ENCODE peak calls at places on chromosome 1, in eight cellular contexts. W is cardiac muscle cell; H is heart left ventricle; P is cardiac fibroblast; U is AG04449; A is HCT116; O is CD8-positive, alpha-beta T cell; T is neural crest cell. F is an unnamed sample.
A peak's percentile ranks its signal among the peaks of the same experiment; 100 is the strongest.

GRCh38 chr1:52119722-52120121 is 22.2 kb upstream of the ZFYVE9 start:
- DNase-seq in W (no peak), H (no peak), P (no peak), U (no peak), A (no peak), O (no peak), T (no peak), F (no peak)

GRCh38 chr1:19688041-19688842 is 23.6 kb downstream of the HTR6 start:
- DNase-seq in W (no peak), H (no peak), P (no peak), U (no peak), A (no peak), O (peak; percentile 34), T (no peak), F (no peak)

GRCh38 chr1:174090476-174090875 is 68.3 kb upstream of the RC3H1 start:
- DNase-seq in W (no peak), H (no peak), P (no peak), U (no peak), A (no peak), O (no peak), T (no peak), F (no peak)

GRCh38 chr1:111813440-111814304 is 58.0 kb downstream of the DDX20 start:
- DNase-seq in W (no peak), H (no peak), P (no peak), U (no peak), A (no peak), O (no peak), T (no peak), F (no peak)

GRCh38 chr1:105793541-105794146 is 1262.8 kb upstream of the PRMT6 start:
- DNase-seq in W (peak; percentile 78), H (no peak), P (peak; percentile 41), U (no peak), A (no peak), O (no peak), T (peak; percentile 61), F (no peak)

GRCh38 chr1:3858231-3858981 is 1.1 kb downstream of the DFFB start:
- DNase-seq in W (peak; percentile 17), H (no peak), P (peak; percentile 22), U (no peak), A (no peak), O (no peak), T (no peak), F (no peak)

GRCh38 chr1:96533820-96534219 is 187.8 kb upstream of the PTBP2 start:
- DNase-seq in W (no peak), H (no peak), P (no peak), U (no peak), A (no peak), O (no peak), T (no peak), F (no peak)

GRCh38 chr1:192580351-192580962 is 4.9 kb downstream of the RGS1 start:
- DNase-seq in W (peak; percentile 23), H (no peak), P (peak; percentile 82), U (no peak), A (peak; percentile 42), O (no peak), T (no peak), F (no peak)

GRCh38 chr1:10692401-10693021 is 103.9 kb downstream of the CASZ1 start:
- DNase-seq in W (peak; percentile 63), H (no peak), P (no peak), U (no peak), A (peak; percentile 19), O (peak; percentile 56), T (no peak), F (no peak)

GRCh38 chr1:19743180-19743579 is 56.5 kb downstream of the TMCO4 start:
- DNase-seq in W (no peak), H (no peak), P (no peak), U (no peak), A (no peak), O (no peak), T (no peak), F (no peak)

GRCh38 chr1:22832414-22832786 is 121.8 kb downstream of the EPHB2 start:
- DNase-seq in W (no peak), H (no peak), P (peak; percentile 72), U (no peak), A (peak; percentile 80), O (no peak), T (no peak), F (no peak)

GRCh38 chr1:13749543-13750307 is 49.7 kb downstream of the PRDM2 start:
- DNase-seq in W (peak; percentile 68), H (peak; percentile 65), P (peak; percentile 62), U (no peak), A (no peak), O (peak; percentile 18), T (peak; percentile 48), F (peak; percentile 74)

GRCh38 chr1:63943393-63943792 is 169.6 kb downstream of the ROR1 start:
- DNase-seq in W (no peak), H (no peak), P (no peak), U (no peak), A (no peak), O (no peak), T (no peak), F (no peak)

GRCh38 chr1:243325305-243325890 is 69.6 kb downstream of the SDCCAG8 start:
- DNase-seq in W (peak; percentile 55), H (no peak), P (peak; percentile 85), U (peak; percentile 49), A (peak; percentile 38), O (no peak), T (peak; percentile 26), F (no peak)

GRCh38 chr1:116879478-116880133 is 30.1 kb upstream of the PTGFRN start:
- DNase-seq in W (no peak), H (no peak), P (no peak), U (no peak), A (no peak), O (no peak), T (no peak), F (no peak)

GRCh38 chr1:64653466-64653865 is 91.4 kb upstream of the RAVER2 start:
- DNase-seq in W (no peak), H (no peak), P (no peak), U (no peak), A (no peak), O (no peak), T (no peak), F (no peak)

DNA sequence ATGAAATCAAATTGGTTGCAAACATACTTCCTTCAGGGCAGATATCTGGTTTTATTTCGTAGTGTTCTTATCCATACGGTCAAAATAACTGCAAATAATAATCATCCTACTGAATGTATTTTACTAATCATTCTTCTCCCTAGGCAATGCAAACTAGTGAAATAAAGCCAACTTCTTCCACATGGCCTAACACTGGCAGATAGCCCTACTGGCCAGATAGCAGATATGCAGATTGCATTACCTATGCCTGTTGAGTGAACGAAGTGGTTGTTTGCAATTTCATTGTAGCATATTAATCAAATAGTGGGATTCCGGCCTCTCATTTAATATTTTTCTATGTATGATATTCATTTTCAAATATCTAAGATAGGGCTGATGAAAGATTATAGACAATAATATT is 116.2 kb downstream of the CENPF start:
- DNase-seq in W (no peak), H (no peak), P (no peak), U (no peak), A (no peak), O (no peak), T (no peak), F (no peak)
- TF ChIP-seq CTCF in W (no peak), H (no peak), P (peak; percentile 18), U (no peak), A (peak; percentile 39), O (no peak), T (no peak), F (peak; percentile 48)

GRCh38 chr1:103267893-103268292 is 159.6 kb upstream of the COL11A1 start:
- DNase-seq in W (no peak), H (no peak), P (no peak), U (no peak), A (no peak), O (no peak), T (no peak), F (no peak)
- TF ChIP-seq CTCF in W (no peak), H (no peak), P (peak; percentile 22), U (no peak), A (peak; percentile 37), O (no peak), T (peak; percentile 38), F (peak; percentile 34)

GRCh38 chr1:155052412-155053400 is 1.6 kb downstream of the ADAM15 start:
- DNase-seq in W (no peak), H (peak; percentile 85), P (no peak), U (no peak), A (no peak), O (no peak), T (no peak), F (no peak)
- TF ChIP-seq CTCF in W (peak; percentile 24), H (no peak), P (peak; percentile 36), U (peak; percentile 39), A (peak; percentile 68), O (no peak), T (peak; percentile 17), F (no peak)

GRCh38 chr1:8662380-8663072 is 154.9 kb downstream of the RERE start:
- DNase-seq in W (no peak), H (no peak), P (no peak), U (no peak), A (no peak), O (no peak), T (no peak), F (no peak)
- TF ChIP-seq CTCF in W (no peak), H (no peak), P (no peak), U (no peak), A (no peak), O (no peak), T (no peak), F (no peak)

GRCh38 chr1:27318137-27318536 is 3.8 kb upstream of the TMEM222 start:
- DNase-seq in W (no peak), H (no peak), P (no peak), U (no peak), A (no peak), O (no peak), T (no peak), F (no peak)

GRCh38 chr1:27322569-27323116 is 680 bp downstream of the TMEM222 start:
- DNase-seq in W (no peak), H (no peak), P (no peak), U (no peak), A (no peak), O (no peak), T (no peak), F (no peak)

GRCh38 chr1:27325286-27325685 is 3.3 kb downstream of the TMEM222 start:
- DNase-seq in W (no peak), H (no peak), P (no peak), U (no peak), A (no peak), O (no peak), T (no peak), F (no peak)

GRCh38 chr1:27318596-27318995 is 3.4 kb upstream of the TMEM222 start:
- DNase-seq in W (peak; percentile 59), H (no peak), P (no peak), U (no peak), A (no peak), O (no peak), T (no peak), F (no peak)

DNA sequence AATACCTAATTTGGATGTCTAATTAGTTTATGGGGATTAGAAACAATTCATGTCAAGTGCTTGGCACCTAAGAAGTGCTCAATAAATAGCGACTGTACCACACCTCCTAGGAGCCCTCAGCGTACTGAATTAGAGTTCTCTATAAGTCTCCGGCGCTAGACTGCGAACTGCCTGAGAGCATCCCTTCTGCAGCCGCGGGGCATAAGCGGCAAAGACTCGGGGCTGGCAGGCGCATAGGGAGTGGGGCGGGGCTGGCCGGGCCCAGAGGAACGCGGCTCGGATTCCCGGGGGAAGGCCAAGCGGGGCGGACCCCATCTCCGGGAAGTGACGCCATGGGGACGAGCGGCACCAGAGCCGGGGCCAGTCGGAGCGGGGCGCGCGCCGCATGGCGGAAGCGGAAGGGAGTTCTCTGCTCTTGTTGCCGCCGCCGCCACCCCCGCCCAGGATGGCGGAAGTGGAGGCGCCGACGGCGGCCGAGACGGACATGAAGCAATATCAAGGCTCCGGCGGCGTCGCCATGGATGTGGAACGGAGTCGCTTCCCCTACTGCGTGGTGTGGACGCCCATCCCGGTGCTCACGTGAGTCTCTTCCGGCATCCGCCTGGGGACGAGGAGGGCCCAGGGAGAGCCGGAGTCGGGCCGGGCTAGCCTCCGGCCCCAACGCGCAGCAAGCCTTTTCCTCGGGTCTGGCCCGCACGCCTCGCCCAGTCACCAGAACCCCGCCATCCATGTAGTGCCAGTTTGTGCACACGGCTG is at the start of gene TMEM222:
- DNase-seq in W (peak; percentile 98), H (peak; percentile 98), P (peak; percentile 97), U (peak; percentile 71), A (peak; percentile 92), O (peak; percentile 96), T (peak; percentile 96), F (peak; percentile 99)
- TF ChIP-seq CTCF in W (peak; percentile 13), H (peak; percentile 15), P (no peak), U (peak; percentile 14), A (no peak), O (no peak), T (peak; percentile 26), F (peak; percentile 25)

F was measured in type B pancreatic cell.